ENCODE peak calls at places on chromosomes 11 and 22, in seven cellular contexts. X is AML-193, E is ELR, H is progenitor cell of endocrine pancreas, Q is mesendoderm, S is Ammon's horn, J is neural crest cell. V is an unnamed sample.

GRCh38 chr11:65891180-65892136 is 985 bp downstream of the CCDC85B start:
- DNase-seq in Q (peak), H (no peak), J (no peak), X (no peak), E (peak), S (no peak), V (peak)

GRCh38 chr11:70552441-70553150 is 154.3 kb downstream of the CTTN start:
- DNase-seq in S (no peak), E (no peak), Q (no peak), X (no peak), J (no peak), H (no peak), V (peak)

GRCh38 chr11:134463716-134464115 is 51.7 kb upstream of the B3GAT1 start:
- DNase-seq in H (no peak), J (no peak), E (no peak), X (no peak), S (no peak), Q (no peak), V (no peak)

GRCh38 chr22:23305321-23305910 is 125.1 kb downstream of the BCR start:
- DNase-seq in Q (no peak), H (no peak), E (peak), S (no peak), X (no peak), J (no peak), V (peak)

GRCh38 chr11:115363426-115363825 is 140.8 kb downstream of the CADM1 start:
- DNase-seq in E (no peak), H (no peak), J (no peak), Q (no peak), X (no peak), S (no peak), V (no peak)

GRCh38 chr22:48091060-48091650 is 1328.7 kb downstream of the TBC1D22A start:
- DNase-seq in E (no peak), X (no peak), H (no peak), S (no peak), J (no peak), Q (no peak), V (no peak)

GRCh38 chr11:28838741-28839140 is 730.6 kb downstream of the METTL15 start:
- DNase-seq in X (no peak), S (no peak), E (peak), H (no peak), J (no peak), Q (no peak), V (no peak)

GRCh38 chr11:31001432-31001831 is 368.1 kb downstream of the DCDC1 start:
- DNase-seq in S (no peak), J (no peak), E (no peak), Q (no peak), H (no peak), X (no peak), V (no peak)

GRCh38 chr22:18987765-18988164 is 51.7 kb upstream of the PRODH start:
- DNase-seq in X (no peak), E (peak), J (no peak), Q (peak), H (no peak), S (no peak), V (no peak)

GRCh38 chr11:86809561-86809960 is 9.2 kb downstream of the PRSS23 start:
- DNase-seq in J (no peak), S (peak), Q (no peak), X (no peak), H (no peak), E (no peak), V (no peak)

GRCh38 chr22:39967996-39968968 is 8.1 kb downstream of the TMA7B start:
- DNase-seq in H (no peak), E (no peak), Q (peak), J (no peak), S (peak), X (no peak), V (no peak)

GRCh38 chr11:59187587-59187986 is 15.7 kb downstream of the DTX4 start:
- DNase-seq in E (no peak), H (no peak), X (no peak), Q (no peak), S (no peak), J (no peak), V (no peak)

GRCh38 chr11:69293819-69294505 is at the start of gene MYEOV:
- DNase-seq in J (no peak), H (no peak), X (no peak), Q (peak), E (peak), S (no peak), V (peak)

GRCh38 chr22:24088796-24089195 is 77.7 kb downstream of the CABIN1 start:
- DNase-seq in X (no peak), J (no peak), Q (peak), H (no peak), S (no peak), E (no peak), V (no peak)

GRCh38 chr11:128517457-128518230 is 69.7 kb downstream of the ETS1 start:
- DNase-seq in H (no peak), S (no peak), X (no peak), Q (no peak), E (peak), J (no peak), V (peak)

GRCh38 chr11:128206476-128206875 is 380.9 kb downstream of the ETS1 start:
- DNase-seq in J (no peak), E (no peak), H (no peak), Q (no peak), S (no peak), X (no peak), V (no peak)

GRCh38 chr11:128549256-128549944 is 38.0 kb downstream of the ETS1 start:
- DNase-seq in X (no peak), J (no peak), Q (no peak), E (no peak), H (no peak), S (no peak), V (no peak)

GRCh38 chr22:44894782-44895181 is 115.0 kb downstream of the PHF21B start:
- DNase-seq in H (no peak), Q (peak), S (no peak), J (no peak), X (no peak), E (no peak), V (no peak)

GRCh38 chr11:34655335-34656008 is 34.6 kb downstream of the EHF start:
- DNase-seq in E (peak), S (no peak), J (no peak), Q (no peak), X (no peak), H (no peak), V (peak)